ENCODE peak calls at places on chromosomes 16 and 17, in eight cellular contexts. L is skeletal muscle cell; Y is germinal center; G is amniotic stem cell; D is activated CD4-positive, alpha-beta memory T cell treated with anti-CD3 and anti-CD28 coated beads for 36 hours; P is H7; J is right atrium auricular region; K is fibroblast of lung. X is an unnamed sample.

GRCh38 chr17:59406278-59406677 is 74.8 kb downstream of the YPEL2 start:
- DNase-seq in L (no peak), Y (no peak), G (no peak), D (no peak), P (no peak), J (no peak), K (no peak), X (no peak)

GRCh38 chr17:7034955-7035590 is 742 bp upstream of the SLC16A13 start:
- DNase-seq in L (no peak), Y (no peak), G (no peak), D (peak), P (no peak), J (no peak), K (no peak), X (no peak)

GRCh38 chr16:30096862-30097563 is 1.0 kb upstream of the YPEL3 start:
- DNase-seq in L (no peak), Y (no peak), G (no peak), D (no peak), P (no peak), J (no peak), K (no peak), X (peak)

GRCh38 chr17:81052199-81052997 is 17.4 kb downstream of the BAIAP2 start:
- DNase-seq in L (no peak), Y (no peak), G (no peak), D (no peak), P (no peak), J (no peak), K (peak), X (no peak)

GRCh38 chr16:75742424-75743047 is 16.2 kb upstream of the CPHXL start:
- DNase-seq in L (no peak), Y (no peak), G (no peak), D (no peak), P (no peak), J (no peak), K (no peak), X (no peak)

GRCh38 chr16:77603656-77604055 is 118.7 kb upstream of the NUDT7 start:
- DNase-seq in L (no peak), Y (no peak), G (no peak), D (no peak), P (no peak), J (no peak), K (no peak), X (no peak)

GRCh38 chr16:82011199-82011641 is at the start of gene SDR42E1:
- DNase-seq in L (no peak), Y (peak), G (no peak), D (peak), P (no peak), J (no peak), K (peak), X (no peak)

GRCh38 chr17:74452841-74453661 is 13.4 kb upstream of the CD300A start:
- DNase-seq in L (no peak), Y (no peak), G (no peak), D (no peak), P (peak), J (peak), K (no peak), X (peak)